ENCODE peak calls at places on chromosomes 5 and 9, in six cellular contexts. O is H4, I is NCI-H1436 treated with DMSO at 0.1 percent for 48 hours, M is tibial artery, J is stromal cell of bone marrow, K is C1 segment of cervical spinal cord. E is an unnamed sample.
A peak's percentile ranks its signal among the peaks of the same experiment; 100 is the strongest.

GRCh38 chr9:91163773-91164471 is 197.8 kb downstream of the AUH start:
- DNase-seq in O (no peak), I (no peak), M (no peak), J (no peak), K (no peak), E (no peak)

GRCh38 chr9:78239506-78239905 is 3.6 kb downstream of the CEP78 start:
- DNase-seq in O (no peak), I (no peak), M (no peak), J (no peak), K (no peak), E (no peak)

GRCh38 chr5:57896596-57896995 is 414.0 kb upstream of the ACTBL2 start:
- DNase-seq in O (no peak), I (no peak), M (no peak), J (no peak), K (no peak), E (no peak)

GRCh38 chr9:28234133-28234898 is 661.0 kb upstream of the C9orf72 start:
- DNase-seq in O (peak; percentile 19), I (no peak), M (no peak), J (no peak), K (no peak), E (no peak)

GRCh38 chr5:132667309-132667708 is 6.5 kb upstream of the IL4 start:
- DNase-seq in O (no peak), I (no peak), M (no peak), J (no peak), K (no peak), E (no peak)

GRCh38 chr5:134070979-134071849 is 43.3 kb upstream of the TCF7 start:
- DNase-seq in O (no peak), I (no peak), M (no peak), J (no peak), K (no peak), E (no peak)

GRCh38 chr5:82365744-82366228 is 87.6 kb upstream of the RPS23 start:
- DNase-seq in O (peak; percentile 68), I (no peak), M (no peak), J (no peak), K (no peak), E (no peak)

GRCh38 chr5:145246961-145247744 is 588.0 kb downstream of the PRELID2 start:
- DNase-seq in O (no peak), I (no peak), M (no peak), J (peak; percentile 35), K (no peak), E (no peak)

GRCh38 chr5:40041452-40041851 is 616.7 kb upstream of the DAB2 start:
- DNase-seq in O (peak; percentile 37), I (no peak), M (no peak), J (no peak), K (no peak), E (no peak)

GRCh38 chr9:134136117-134136996 is 475 bp downstream of the WDR5 start:
- DNase-seq in O (no peak), I (no peak), M (no peak), J (no peak), K (no peak), E (peak; percentile 64)

GRCh38 chr5:72210913-72211670 is 103.8 kb downstream of the MAP1B start:
- DNase-seq in O (peak; percentile 15), I (no peak), M (peak; percentile 30), J (peak; percentile 41), K (no peak), E (no peak)

GRCh38 chr5:135491552-135492318 is 39.6 kb upstream of the TIFAB start:
- DNase-seq in O (no peak), I (no peak), M (no peak), J (no peak), K (no peak), E (no peak)

GRCh38 chr5:32254987-32255900 is 57.5 kb downstream of the MTMR12 start:
- DNase-seq in O (peak; percentile 28), I (no peak), M (no peak), J (peak; percentile 52), K (no peak), E (no peak)

GRCh38 chr5:93587919-93588585 is 5.0 kb downstream of the NR2F1 start:
- DNase-seq in O (no peak), I (no peak), M (no peak), J (no peak), K (no peak), E (no peak)

GRCh38 chr5:88690619-88691560 is 192.1 kb downstream of the MEF2C start:
- DNase-seq in O (peak; percentile 49), I (no peak), M (peak; percentile 55), J (peak; percentile 23), K (peak; percentile 49), E (no peak)

GRCh38 chr5:56535347-56535746 is 280.0 kb upstream of the MAP3K1 start:
- DNase-seq in O (no peak), I (no peak), M (no peak), J (no peak), K (no peak), E (no peak)

GRCh38 chr5:31824886-31825774 is 186.2 kb downstream of the PDZD2 start:
- DNase-seq in O (peak; percentile 50), I (peak; percentile 4), M (peak; percentile 46), J (peak; percentile 36), K (peak; percentile 14), E (peak; percentile 75)

GRCh38 chr5:171416160-171417049 is 3.0 kb upstream of the FGF18 start:
- DNase-seq in O (no peak), I (no peak), M (no peak), J (no peak), K (no peak), E (no peak)

GRCh38 chr5:170470808-170471404 is 32.9 kb upstream of the KCNIP1 start:
- DNase-seq in O (no peak), I (no peak), M (no peak), J (no peak), K (no peak), E (no peak)

GRCh38 chr5:76582252-76583162 is 40.7 kb downstream of the F2RL2 start:
- DNase-seq in O (peak; percentile 22), I (no peak), M (no peak), J (peak; percentile 9), K (no peak), E (no peak)

GRCh38 chr5:111076076-111076475 is 4.6 kb downstream of the TSLP start:
- DNase-seq in O (no peak), I (no peak), M (no peak), J (peak; percentile 17), K (no peak), E (no peak)

GRCh38 chr5:35198096-35198495 is 32.2 kb downstream of the PRLR start:
- DNase-seq in O (peak; percentile 94), I (no peak), M (peak; percentile 35), J (peak; percentile 79), K (no peak), E (no peak)

GRCh38 chr9:8115570-8115969 is 316.0 kb upstream of the DMAC1 start:
- DNase-seq in O (no peak), I (no peak), M (no peak), J (no peak), K (no peak), E (no peak)

GRCh38 chr5:139982157-139982974 is 60.7 kb downstream of the NRG2 start:
- DNase-seq in O (no peak), I (no peak), M (no peak), J (no peak), K (peak; percentile 56), E (no peak)

GRCh38 chr5:68932830-68933434 is 160.9 kb upstream of the SLC30A5 start:
- DNase-seq in O (no peak), I (no peak), M (no peak), J (no peak), K (no peak), E (no peak)

GRCh38 chr9:134455951-134456739 is 129.9 kb downstream of the RXRA start:
- DNase-seq in O (peak; percentile 96), I (no peak), M (peak; percentile 88), J (peak; percentile 96), K (no peak), E (peak; percentile 60)

GRCh38 chr5:38208782-38209378 is 49.5 kb upstream of the EGFLAM start:
- DNase-seq in O (peak; percentile 61), I (no peak), M (no peak), J (peak; percentile 19), K (no peak), E (no peak)

GRCh38 chr9:4679268-4680177 is at the start of gene CDC37L1:
- DNase-seq in O (peak; percentile 89), I (peak; percentile 55), M (peak; percentile 97), J (peak; percentile 93), K (peak; percentile 95), E (peak; percentile 87)

GRCh38 chr9:10548348-10548747 is 64.5 kb downstream of the PTPRD start:
- DNase-seq in O (no peak), I (no peak), M (no peak), J (no peak), K (no peak), E (no peak)

GRCh38 chr5:160699301-160699700 is 152.7 kb downstream of the ATP10B start:
- DNase-seq in O (no peak), I (no peak), M (no peak), J (no peak), K (no peak), E (no peak)

GRCh38 chr5:79133657-79134451 is 22.2 kb downstream of the BHMT start:
- DNase-seq in O (peak; percentile 84), I (no peak), M (peak; percentile 68), J (peak; percentile 83), K (peak; percentile 41), E (peak; percentile 48)

GRCh38 chr9:132931178-132931735 is 13.2 kb downstream of the TSC1 start:
- DNase-seq in O (peak; percentile 25), I (no peak), M (no peak), J (no peak), K (no peak), E (no peak)

GRCh38 chr9:5843450-5844249 is 10.7 kb upstream of the ERMP1 start:
- DNase-seq in O (peak; percentile 7), I (no peak), M (no peak), J (no peak), K (no peak), E (no peak)

GRCh38 chr5:42745426-42745825 is 11.2 kb upstream of the CCDC152 start:
- DNase-seq in O (no peak), I (no peak), M (no peak), J (no peak), K (no peak), E (no peak)

GRCh38 chr5:151213803-151214613 is 9.9 kb downstream of the CCDC69 start:
- DNase-seq in O (peak; percentile 81), I (no peak), M (peak; percentile 88), J (no peak), K (no peak), E (peak; percentile 61)

GRCh38 chr9:88805217-88805943 is 185.9 kb upstream of the S1PR3 start:
- DNase-seq in O (no peak), I (no peak), M (no peak), J (no peak), K (no peak), E (no peak)

GRCh38 chr9:86405086-86405491 is 50.9 kb upstream of the TUT7 start:
- DNase-seq in O (peak; percentile 11), I (no peak), M (no peak), J (no peak), K (no peak), E (no peak)

GRCh38 chr5:119470851-119471451 is 18.7 kb downstream of the HSD17B4 start:
- DNase-seq in O (peak; percentile 39), I (no peak), M (no peak), J (peak; percentile 18), K (no peak), E (no peak)

E was measured in KG1.